ENCODE peak calls at places on chromosome 12, in ten cellular contexts. W, Y, S, T, N, B, R, U, M and J are unnamed samples.

GRCh38 chr12:12286441-12286840 is 19.6 kb upstream of the LRP6 start:
- DNase-seq in W (no peak), Y (no peak), S (no peak), T (no peak), N (no peak), B (no peak), R (no peak), U (no peak), M (no peak), J (no peak)

GRCh38 chr12:115207216-115207915 is 523.4 kb upstream of the TBX3 start:
- DNase-seq in W (no peak), Y (no peak), S (no peak), T (no peak), N (no peak), B (no peak), R (no peak), U (no peak), M (no peak), J (no peak)

GRCh38 chr12:74816398-74817175 is 279.0 kb downstream of the ATXN7L3B start:
- DNase-seq in W (peak), Y (no peak), S (no peak), T (no peak), N (peak), B (no peak), R (no peak), U (no peak), M (no peak), J (no peak)

GRCh38 chr12:19799216-19799615 is 359.9 kb downstream of the AEBP2 start:
- DNase-seq in W (peak), Y (no peak), S (peak), T (no peak), N (no peak), B (no peak), R (no peak), U (no peak), M (peak), J (no peak)

GRCh38 chr12:68240975-68241374 is 12.4 kb downstream of the IL22 start:
- DNase-seq in W (peak), Y (peak), S (peak), T (no peak), N (no peak), B (peak), R (no peak), U (peak), M (peak), J (peak)

GRCh38 chr12:66633676-66634075 is 45.2 kb downstream of the GRIP1 start:
- DNase-seq in W (no peak), Y (no peak), S (no peak), T (no peak), N (no peak), B (no peak), R (peak), U (no peak), M (no peak), J (no peak)

GRCh38 chr12:120078868-120079267 is 37.7 kb downstream of the RAB35 start:
- DNase-seq in W (no peak), Y (no peak), S (no peak), T (no peak), N (no peak), B (peak), R (no peak), U (no peak), M (no peak), J (no peak)

GRCh38 chr12:56146492-56147460 is 5.6 kb upstream of the MYL6B start:
- DNase-seq in W (no peak), Y (no peak), S (no peak), T (no peak), N (no peak), B (no peak), R (no peak), U (no peak), M (no peak), J (no peak)

GRCh38 chr12:52867636-52868035 is 18.8 kb upstream of the KRT78 start:
- DNase-seq in W (peak), Y (no peak), S (no peak), T (no peak), N (peak), B (no peak), R (no peak), U (peak), M (no peak), J (peak)

GRCh38 chr12:75630091-75630490 is 118.7 kb upstream of the KRR1 start:
- DNase-seq in W (no peak), Y (no peak), S (no peak), T (no peak), N (no peak), B (no peak), R (no peak), U (no peak), M (no peak), J (no peak)

GRCh38 chr12:54588110-54588831 is at the start of gene PPP1R1A:
- DNase-seq in W (no peak), Y (no peak), S (no peak), T (no peak), N (peak), B (no peak), R (no peak), U (no peak), M (no peak), J (no peak)

GRCh38 chr12:29990971-29991370 is 207.2 kb upstream of the TMTC1 start:
- DNase-seq in W (no peak), Y (no peak), S (peak), T (no peak), N (no peak), B (no peak), R (no peak), U (no peak), M (peak), J (no peak)

GRCh38 chr12:30806989-30807694 is 52.4 kb upstream of the CAPRIN2 start:
- DNase-seq in W (peak), Y (no peak), S (peak), T (no peak), N (no peak), B (peak), R (peak), U (no peak), M (peak), J (no peak)

GRCh38 chr12:123621101-123621500 is 12.4 kb downstream of the EIF2B1 start:
- DNase-seq in W (no peak), Y (no peak), S (no peak), T (no peak), N (no peak), B (no peak), R (no peak), U (no peak), M (no peak), J (no peak)

GRCh38 chr12:57236925-57237652 is 7.6 kb downstream of the SHMT2 start:
- DNase-seq in W (no peak), Y (no peak), S (no peak), T (no peak), N (no peak), B (no peak), R (peak), U (no peak), M (no peak), J (no peak)

GRCh38 chr12:85279449-85280137 is 427 bp upstream of the ALX1 start:
- DNase-seq in W (peak), Y (no peak), S (no peak), T (no peak), N (peak), B (no peak), R (peak), U (no peak), M (no peak), J (peak)

GRCh38 chr12:89671469-89671868 is 37.2 kb downstream of the ATP2B1 start:
- DNase-seq in W (no peak), Y (no peak), S (peak), T (no peak), N (no peak), B (no peak), R (no peak), U (no peak), M (peak), J (no peak)

GRCh38 chr12:118850244-118850825 is 131.0 kb upstream of the SRRM4 start:
- DNase-seq in W (peak), Y (no peak), S (no peak), T (no peak), N (no peak), B (no peak), R (peak), U (peak), M (no peak), J (peak)

GRCh38 chr12:24948452-24948815 is 467 bp downstream of the BCAT1 start:
- DNase-seq in W (no peak), Y (no peak), S (peak), T (no peak), N (no peak), B (peak), R (peak), U (peak), M (peak), J (peak)

GRCh38 chr12:99767809-99768208 is 120.3 kb downstream of the GARIN6 start:
- DNase-seq in W (peak), Y (no peak), S (peak), T (no peak), N (no peak), B (peak), R (no peak), U (no peak), M (peak), J (no peak)

GRCh38 chr12:76864791-76865400 is 13.9 kb downstream of the CSRP2 start:
- DNase-seq in W (no peak), Y (no peak), S (peak), T (no peak), N (no peak), B (peak), R (no peak), U (no peak), M (no peak), J (no peak)

GRCh38 chr12:50110762-50111416 is 1.1 kb upstream of the COX14 start:
- DNase-seq in W (peak), Y (no peak), S (peak), T (no peak), N (peak), B (peak), R (peak), U (peak), M (peak), J (no peak)

GRCh38 chr12:127957001-127957660 is 309.8 kb upstream of the TMEM132C start:
- DNase-seq in W (no peak), Y (no peak), S (no peak), T (no peak), N (no peak), B (no peak), R (no peak), U (no peak), M (peak), J (no peak)

GRCh38 chr12:105069936-105070702 is 14.1 kb downstream of the ALDH1L2 start:
- DNase-seq in W (no peak), Y (no peak), S (no peak), T (no peak), N (no peak), B (no peak), R (no peak), U (no peak), M (no peak), J (no peak)